ENCODE peak calls at places on chromosome 20, in six cellular contexts. L, V, U, X, Y and S are unnamed samples.

GRCh38 chr20:58019027-58019849 is 209.2 kb downstream of the ANKRD60 start:
- DNase-seq in X (no peak), Y (no peak), U (no peak), V (no peak), L (no peak), S (no peak)

GRCh38 chr20:48752963-48753362 is 74.8 kb downstream of the PREX1 start:
- DNase-seq in X (no peak), U (no peak), L (no peak), V (peak; percentile 0), Y (no peak), S (no peak)

GRCh38 chr20:47727170-47727880 is 58.0 kb downstream of the SULF2 start:
- DNase-seq in V (no peak), U (no peak), X (no peak), Y (no peak), L (no peak), S (no peak)

GRCh38 chr20:20317195-20318113 is 50.5 kb upstream of the INSM1 start:
- DNase-seq in U (no peak), V (no peak), X (no peak), L (no peak), Y (no peak), S (no peak)

GRCh38 chr20:41306061-41306727 is 11.3 kb downstream of the ZHX3 start:
- DNase-seq in U (no peak), X (no peak), L (no peak), V (no peak), Y (no peak), S (no peak)

GRCh38 chr20:56788041-56788670 is 159.1 kb downstream of the TFAP2C start:
- DNase-seq in X (peak; percentile 95), V (no peak), Y (no peak), U (no peak), L (no peak), S (no peak)

GRCh38 chr20:10463622-10464021 is 28.5 kb downstream of the SLX4IP start:
- DNase-seq in L (no peak), X (no peak), U (no peak), V (no peak), Y (no peak), S (no peak)

GRCh38 chr20:61125076-61125475 is 127.0 kb upstream of the CDH4 start:
- DNase-seq in X (no peak), U (no peak), L (no peak), Y (no peak), V (no peak), S (no peak)

GRCh38 chr20:49385471-49385870 is 97.0 kb downstream of the KCNB1 start:
- DNase-seq in L (peak; percentile 48), Y (no peak), X (peak; percentile 61), V (no peak), U (no peak), S (no peak)

GRCh38 chr20:1014471-1014870 is 12.4 kb upstream of the RSPO4 start:
- DNase-seq in V (no peak), L (no peak), U (no peak), X (no peak), Y (no peak), S (no peak)